ENCODE peak calls at places on chromosomes 12 and 14, in ten cellular contexts. Q, S, O, T, Y, A, D, X, B and G are unnamed samples.

GRCh38 chr12:72832024-72832423 is 559.9 kb downstream of the TRHDE start:
- DNase-seq in S (no peak), Q (no peak), B (no peak), D (no peak), O (no peak), A (no peak), X (no peak), T (no peak), Y (no peak), G (no peak)

GRCh38 chr12:106240821-106241220 is 7.0 kb downstream of the CKAP4 start:
- DNase-seq in A (no peak), B (no peak), Q (no peak), S (no peak), Y (no peak), T (no peak), D (no peak), O (no peak), X (peak; percentile 79), G (no peak)

GRCh38 chr12:117261267-117261666 is 71.0 kb upstream of the FBXO21 start:
- DNase-seq in Q (no peak), D (peak; percentile 56), B (no peak), Y (no peak), S (no peak), X (no peak), O (no peak), A (no peak), T (no peak), G (no peak)

GRCh38 chr12:39145175-39145999 is 240.0 kb upstream of the CPNE8 start:
- DNase-seq in S (no peak), X (no peak), D (no peak), A (no peak), O (no peak), B (peak; percentile 30), T (peak; percentile 9), Q (peak; percentile 75), Y (peak; percentile 73), G (no peak)

GRCh38 chr12:59321278-59321677 is 274.6 kb upstream of the SLC16A7 start:
- DNase-seq in D (no peak), Y (no peak), A (no peak), T (no peak), O (no peak), S (no peak), X (no peak), Q (no peak), B (no peak), G (no peak)

GRCh38 chr14:89767861-89768268 is 186.7 kb downstream of the EFCAB11 start:
- DNase-seq in S (peak; percentile 6), X (no peak), B (no peak), T (peak; percentile 40), Y (peak; percentile 51), O (no peak), A (no peak), Q (peak; percentile 88), D (peak; percentile 25), G (no peak)

GRCh38 chr12:52976574-52977071 is 27.7 kb downstream of the KRT18 start:
- DNase-seq in T (no peak), D (no peak), A (no peak), Q (peak; percentile 43), S (no peak), B (no peak), Y (no peak), X (no peak), O (no peak), G (no peak)

GRCh38 chr12:59403259-59403932 is 192.4 kb upstream of the SLC16A7 start:
- DNase-seq in Y (peak; percentile 21), T (peak; percentile 7), X (no peak), S (peak; percentile 5), Q (peak; percentile 81), A (no peak), B (peak; percentile 40), D (peak; percentile 52), O (no peak), G (peak; percentile 19)

GRCh38 chr12:89768586-89769482 is 60.2 kb upstream of the ATP2B1 start:
- DNase-seq in A (peak; percentile 94), B (no peak), X (no peak), O (no peak), T (no peak), Y (peak; percentile 25), Q (no peak), S (no peak), D (peak; percentile 64), G (no peak)

GRCh38 chr12:131353376-131353775 is 357.5 kb upstream of the SFSWAP start:
- DNase-seq in A (no peak), B (no peak), O (no peak), X (no peak), S (no peak), T (no peak), Q (no peak), D (no peak), Y (no peak), G (no peak)

GRCh38 chr12:15928870-15929571 is 17.9 kb downstream of the DERA start:
- DNase-seq in D (no peak), S (no peak), Y (no peak), T (no peak), X (no peak), B (no peak), A (no peak), Q (peak; percentile 45), O (no peak), G (no peak)

GRCh38 chr14:29735459-29735858 is 192.2 kb downstream of the PRKD1 start:
- DNase-seq in O (no peak), T (no peak), X (no peak), Y (no peak), D (no peak), Q (no peak), B (no peak), S (no peak), A (no peak), G (no peak)

GRCh38 chr14:96309128-96309906 is 53.3 kb downstream of the BDKRB1 start:
- DNase-seq in O (no peak), X (no peak), D (no peak), B (no peak), S (no peak), T (no peak), A (no peak), Y (peak; percentile 33), Q (no peak), G (no peak)

GRCh38 chr14:54529811-54530210 is 20.1 kb downstream of the CGRRF1 start:
- DNase-seq in B (no peak), X (no peak), S (no peak), T (no peak), O (no peak), Q (no peak), D (no peak), A (no peak), Y (peak; percentile 58), G (peak; percentile 64)

GRCh38 chr14:54535126-54535525 is 25.4 kb downstream of the CGRRF1 start:
- DNase-seq in A (no peak), O (no peak), X (no peak), B (no peak), Y (no peak), T (no peak), S (no peak), Q (no peak), D (no peak), G (no peak)

GRCh38 chr14:54533100-54533499 is 23.4 kb downstream of the CGRRF1 start:
- DNase-seq in B (no peak), S (no peak), Y (no peak), A (no peak), T (no peak), D (no peak), O (no peak), X (no peak), Q (peak; percentile 41), G (no peak)

GRCh38 chr14:54528973-54529372 is 19.3 kb downstream of the CGRRF1 start:
- DNase-seq in X (no peak), B (no peak), A (no peak), D (no peak), Y (no peak), Q (no peak), T (no peak), S (no peak), O (no peak), G (no peak)

GRCh38 chr14:54532111-54533012 is 22.7 kb downstream of the CGRRF1 start:
- DNase-seq in D (no peak), T (no peak), A (no peak), X (no peak), Y (no peak), O (no peak), Q (no peak), S (no peak), B (no peak), G (no peak)
- TF ChIP-seq POLR2AphosphoS5 in D (no peak), T (no peak), A (no peak), X (no peak), Y (no peak), O (no peak), Q (no peak), S (no peak), B (no peak), G (no peak)

DNA sequence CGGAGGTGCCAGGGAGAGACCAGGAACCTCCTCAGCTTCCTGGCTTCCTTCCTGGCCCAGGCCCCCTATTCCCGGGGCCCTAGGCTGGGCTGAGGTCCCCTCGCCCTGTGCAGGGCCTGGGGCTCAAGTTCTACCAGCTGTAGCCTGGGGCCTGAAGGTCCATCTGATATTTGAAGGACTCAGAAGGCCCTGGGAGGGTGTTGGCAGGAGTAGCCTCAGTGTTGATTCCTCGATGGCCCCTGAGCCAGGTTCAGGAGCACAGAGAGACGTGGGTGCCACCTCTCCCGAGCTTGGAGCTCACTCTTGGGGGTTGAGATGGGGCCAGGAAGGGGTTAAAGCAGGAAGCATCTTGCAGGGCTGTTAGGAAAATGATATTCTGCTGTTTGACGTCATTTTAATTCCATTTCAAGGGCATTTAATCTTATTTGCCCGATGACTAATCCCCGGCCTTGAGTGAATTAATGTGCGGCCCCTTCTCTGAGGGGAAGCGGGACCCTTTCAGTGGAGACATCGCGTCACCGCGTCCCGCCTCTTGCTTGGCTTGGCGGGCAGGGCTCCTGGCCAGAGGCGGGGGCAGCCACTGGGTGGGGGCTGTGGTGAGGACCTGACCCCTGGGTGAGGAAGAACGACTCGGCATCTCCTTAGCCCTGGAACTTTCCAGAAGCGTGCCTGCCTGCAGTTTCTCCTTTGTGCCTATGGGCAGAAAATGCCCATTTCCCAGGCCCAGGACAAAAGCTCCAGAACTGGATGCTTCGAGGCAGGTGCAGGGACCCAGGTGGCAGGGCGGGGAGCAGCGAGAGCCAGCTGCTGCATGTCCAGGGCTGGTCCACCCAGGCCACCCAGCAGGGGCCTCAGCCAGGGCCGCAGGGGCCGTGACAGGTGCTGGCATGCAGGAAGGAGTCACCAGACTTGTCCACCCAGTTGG is 158.3 kb downstream of the KIF26A start:
- DNase-seq in O (peak; percentile 43), D (no peak), X (no peak), B (no peak), Q (no peak), Y (peak; percentile 5), A (no peak), S (no peak), T (peak; percentile 92), G (no peak)
- TF ChIP-seq POLR2AphosphoS5 in O (no peak), D (no peak), X (no peak), B (no peak), Q (no peak), Y (no peak), A (no peak), S (no peak), T (no peak), G (no peak)

GRCh38 chr14:69652942-69653680 is 41.7 kb downstream of the SUSD6 start:
- DNase-seq in Q (no peak), S (peak; percentile 23), Y (peak; percentile 55), D (no peak), X (no peak), B (peak; percentile 37), O (no peak), A (peak; percentile 65), T (no peak), G (no peak)
- TF ChIP-seq POLR2AphosphoS5 in Q (no peak), S (no peak), Y (peak; percentile 47), D (no peak), X (no peak), B (no peak), O (peak; percentile 14), A (no peak), T (no peak), G (no peak)

GRCh38 chr14:91335191-91336092 is 82.2 kb downstream of the CCDC88C start:
- DNase-seq in Q (no peak), D (no peak), S (no peak), A (no peak), Y (no peak), X (no peak), O (no peak), B (no peak), T (no peak), G (no peak)
- TF ChIP-seq POLR2AphosphoS5 in Q (no peak), D (no peak), S (no peak), A (no peak), Y (no peak), X (no peak), O (no peak), B (no peak), T (no peak), G (no peak)